ENCODE peak calls at places on chromosomes 11 and 22, in six cellular contexts. L, M, F, W, S and I are unnamed samples.

GRCh38 chr11:125626381-125626950 is 1.5 kb downstream of the CHEK1 start:
- DNase-seq in F (no peak), M (no peak), S (peak), L (peak), W (no peak), I (no peak)

GRCh38 chr11:95218149-95218548 is 12.9 kb downstream of the SESN3 start:
- DNase-seq in M (no peak), L (no peak), W (no peak), S (no peak), F (no peak), I (no peak)

GRCh38 chr11:118306556-118306955 is 2.0 kb downstream of the CD3E start:
- DNase-seq in F (no peak), W (no peak), M (no peak), S (no peak), L (no peak), I (no peak)

GRCh38 chr11:111347723-111348115 is 31.4 kb downstream of the POU2AF1 start:
- DNase-seq in L (no peak), W (no peak), M (no peak), S (no peak), F (no peak), I (no peak)

GRCh38 chr11:62880231-62880802 is 379 bp upstream of the SLC3A2 start:
- DNase-seq in F (peak), M (no peak), W (peak), S (no peak), L (peak), I (peak)

GRCh38 chr11:15692739-15693138 is 578.0 kb downstream of the INSC start:
- DNase-seq in F (no peak), M (no peak), W (no peak), L (no peak), S (no peak), I (no peak)

GRCh38 chr22:26453195-26453594 is 24.1 kb downstream of the ASPHD2 start:
- DNase-seq in M (no peak), S (no peak), W (no peak), F (no peak), L (no peak), I (no peak)

GRCh38 chr11:128627666-128628342 is 40.4 kb upstream of the ETS1 start:
- DNase-seq in W (no peak), S (no peak), F (no peak), L (no peak), M (no peak), I (no peak)

GRCh38 chr11:107702109-107702660 is 9.7 kb downstream of the SLN start:
- DNase-seq in M (no peak), S (no peak), F (no peak), L (no peak), W (no peak), I (no peak)

GRCh38 chr11:111303476-111303875 is 5.1 kb downstream of the POU2AF3 start:
- DNase-seq in F (no peak), S (no peak), W (peak), M (no peak), L (no peak), I (no peak)

GRCh38 chr11:67006029-67006884 is 16.7 kb upstream of the SYT12 start:
- DNase-seq in L (peak), S (peak), M (no peak), F (peak), W (no peak), I (no peak)

GRCh38 chr11:88301478-88302140 is 35.9 kb downstream of the CTSC start:
- DNase-seq in W (no peak), F (no peak), L (no peak), S (no peak), M (no peak), I (no peak)

GRCh38 chr11:44950036-44950624 is 553 bp downstream of the TP53I11 start:
- DNase-seq in F (peak), M (no peak), W (peak), L (peak), S (no peak), I (no peak)

GRCh38 chr11:87150936-87151335 is 113.2 kb downstream of the TMEM135 start:
- DNase-seq in F (no peak), S (no peak), M (no peak), L (no peak), W (no peak), I (no peak)

GRCh38 chr11:30149998-30150397 is 80.8 kb upstream of the FSHB start:
- DNase-seq in M (no peak), W (no peak), F (no peak), L (no peak), S (no peak), I (no peak)